ENCODE peak calls at places on chromosomes 16 and 17, in nine cellular contexts. One of them, this sample, is unnamed.

GRCh38 chr17:57009737-57010445 is 32.0 kb downstream of the SCPEP1 start:
- DNase-seq in tibial nerve: no peak
- DNase-seq in H54: peak
- DNase-seq in lower leg skin: peak
- DNase-seq in stomach: peak
- DNase-seq in sigmoid colon: no peak
- DNase-seq in IMR-90: peak
- DNase-seq in GM12891: peak
- DNase-seq in prostate gland: peak
- DNase-seq in this sample: no peak

GRCh38 chr17:49101054-49101534 is 31.5 kb upstream of the B4GALNT2 start:
- DNase-seq in tibial nerve: no peak
- DNase-seq in H54: peak
- DNase-seq in lower leg skin: peak
- DNase-seq in stomach: peak
- DNase-seq in sigmoid colon: no peak
- DNase-seq in IMR-90: peak
- DNase-seq in GM12891: no peak
- DNase-seq in prostate gland: peak
- DNase-seq in this sample: no peak

GRCh38 chr17:32546031-32546444 is 59.2 kb downstream of the CDK5R1 start:
- DNase-seq in tibial nerve: no peak
- DNase-seq in H54: no peak
- DNase-seq in lower leg skin: no peak
- DNase-seq in stomach: no peak
- DNase-seq in sigmoid colon: no peak
- DNase-seq in IMR-90: no peak
- DNase-seq in GM12891: no peak
- DNase-seq in prostate gland: no peak
- DNase-seq in this sample: no peak

GRCh38 chr17:41551370-41551769 is 20.5 kb downstream of the KRT9 start:
- DNase-seq in tibial nerve: no peak
- DNase-seq in H54: no peak
- DNase-seq in lower leg skin: no peak
- DNase-seq in stomach: no peak
- DNase-seq in sigmoid colon: no peak
- DNase-seq in IMR-90: peak
- DNase-seq in GM12891: no peak
- DNase-seq in prostate gland: no peak
- DNase-seq in this sample: no peak

GRCh38 chr16:57084996-57085395 is 7.4 kb upstream of the CPNE2 start:
- DNase-seq in tibial nerve: no peak
- DNase-seq in H54: no peak
- DNase-seq in lower leg skin: no peak
- DNase-seq in stomach: no peak
- DNase-seq in sigmoid colon: no peak
- DNase-seq in IMR-90: no peak
- DNase-seq in GM12891: no peak
- DNase-seq in prostate gland: no peak
- DNase-seq in this sample: no peak

GRCh38 chr16:84567446-84567962 is 50.4 kb downstream of the COTL1 start:
- DNase-seq in tibial nerve: no peak
- DNase-seq in H54: no peak
- DNase-seq in lower leg skin: no peak
- DNase-seq in stomach: no peak
- DNase-seq in sigmoid colon: no peak
- DNase-seq in IMR-90: no peak
- DNase-seq in GM12891: no peak
- DNase-seq in prostate gland: no peak
- DNase-seq in this sample: no peak

GRCh38 chr16:4172070-4172469 is 55.8 kb upstream of the ADCY9 start:
- DNase-seq in tibial nerve: no peak
- DNase-seq in H54: peak
- DNase-seq in lower leg skin: no peak
- DNase-seq in stomach: no peak
- DNase-seq in sigmoid colon: no peak
- DNase-seq in IMR-90: peak
- DNase-seq in GM12891: no peak
- DNase-seq in prostate gland: no peak
- DNase-seq in this sample: no peak

GRCh38 chr17:48998557-48999440 is 1.6 kb downstream of the IGF2BP1 start:
- DNase-seq in tibial nerve: no peak
- DNase-seq in H54: no peak
- DNase-seq in lower leg skin: no peak
- DNase-seq in stomach: no peak
- DNase-seq in sigmoid colon: no peak
- DNase-seq in IMR-90: peak
- DNase-seq in GM12891: no peak
- DNase-seq in prostate gland: no peak
- DNase-seq in this sample: no peak

GRCh38 chr17:82924812-82925211 is 85.0 kb upstream of the ZNF750 start:
- DNase-seq in tibial nerve: no peak
- DNase-seq in H54: no peak
- DNase-seq in lower leg skin: no peak
- DNase-seq in stomach: no peak
- DNase-seq in sigmoid colon: no peak
- DNase-seq in IMR-90: no peak
- DNase-seq in GM12891: no peak
- DNase-seq in prostate gland: no peak
- DNase-seq in this sample: no peak

GRCh38 chr17:62739666-62740065 is 68.4 kb downstream of the MARCHF10 start:
- DNase-seq in tibial nerve: no peak
- DNase-seq in H54: no peak
- DNase-seq in lower leg skin: no peak
- DNase-seq in stomach: no peak
- DNase-seq in sigmoid colon: no peak
- DNase-seq in IMR-90: no peak
- DNase-seq in GM12891: no peak
- DNase-seq in prostate gland: no peak
- DNase-seq in this sample: no peak

GRCh38 chr16:19040400-19040799 is 27.0 kb upstream of the COQ7 start:
- DNase-seq in tibial nerve: no peak
- DNase-seq in H54: no peak
- DNase-seq in lower leg skin: no peak
- DNase-seq in stomach: no peak
- DNase-seq in sigmoid colon: no peak
- DNase-seq in IMR-90: no peak
- DNase-seq in GM12891: no peak
- DNase-seq in prostate gland: no peak
- DNase-seq in this sample: no peak

GRCh38 chr16:81863630-81864352 is 84.7 kb downstream of the PLCG2 start:
- DNase-seq in tibial nerve: no peak
- DNase-seq in H54: no peak
- DNase-seq in lower leg skin: no peak
- DNase-seq in stomach: no peak
- DNase-seq in sigmoid colon: no peak
- DNase-seq in IMR-90: no peak
- DNase-seq in GM12891: peak
- DNase-seq in prostate gland: no peak
- DNase-seq in this sample: peak

GRCh38 chr16:81861915-81862314 is 82.8 kb downstream of the PLCG2 start:
- DNase-seq in tibial nerve: no peak
- DNase-seq in H54: no peak
- DNase-seq in lower leg skin: no peak
- DNase-seq in stomach: no peak
- DNase-seq in sigmoid colon: no peak
- DNase-seq in IMR-90: no peak
- DNase-seq in GM12891: no peak
- DNase-seq in prostate gland: no peak
- DNase-seq in this sample: no peak

GRCh38 chr16:81866820-81867440 is 87.8 kb downstream of the PLCG2 start:
- DNase-seq in tibial nerve: no peak
- DNase-seq in H54: no peak
- DNase-seq in lower leg skin: peak
- DNase-seq in stomach: peak
- DNase-seq in sigmoid colon: no peak
- DNase-seq in IMR-90: no peak
- DNase-seq in GM12891: no peak
- DNase-seq in prostate gland: no peak
- DNase-seq in this sample: no peak

GRCh38 chr16:81861503-81861902 is 82.4 kb downstream of the PLCG2 start:
- DNase-seq in tibial nerve: no peak
- DNase-seq in H54: peak
- DNase-seq in lower leg skin: no peak
- DNase-seq in stomach: no peak
- DNase-seq in sigmoid colon: no peak
- DNase-seq in IMR-90: no peak
- DNase-seq in GM12891: no peak
- DNase-seq in prostate gland: no peak
- DNase-seq in this sample: no peak

DNA sequence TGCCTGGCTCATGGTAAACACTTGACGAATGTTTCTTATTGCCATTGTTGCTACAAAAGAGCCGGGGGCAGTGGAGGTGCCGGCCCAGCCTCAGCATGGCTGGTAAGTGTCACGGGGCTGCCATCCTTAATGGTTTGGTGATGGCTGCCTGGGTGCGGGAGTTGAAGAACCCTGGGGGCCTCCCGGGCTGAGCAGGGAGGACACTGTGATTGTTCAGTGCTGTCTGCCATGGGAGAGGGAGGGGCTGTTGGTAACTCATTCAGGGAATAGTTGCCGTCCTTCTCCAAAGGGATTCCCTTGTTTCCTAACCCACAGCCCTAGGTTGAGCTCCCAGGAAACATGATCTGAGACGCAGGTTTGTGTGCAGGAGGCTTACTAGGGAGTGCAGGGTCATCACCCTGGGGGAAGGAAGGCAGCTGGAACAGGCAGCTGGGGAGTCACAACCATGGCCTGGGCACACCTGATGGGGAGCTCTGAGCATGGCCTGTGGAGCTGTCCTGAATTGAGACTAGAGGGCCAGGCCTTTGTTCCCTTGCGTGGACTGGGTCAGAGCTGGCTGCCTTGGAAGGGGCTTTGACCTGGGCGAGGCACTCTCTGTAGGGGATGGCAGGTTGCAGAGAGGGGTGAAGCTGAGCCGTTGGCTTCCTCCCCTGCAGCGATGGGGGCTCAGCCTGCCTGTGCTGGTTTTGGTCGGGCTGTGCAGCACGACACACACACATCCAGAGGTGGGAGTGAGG is 85.7 kb downstream of the PLCG2 start:
- DNase-seq in tibial nerve: no peak
- DNase-seq in H54: no peak
- DNase-seq in lower leg skin: no peak
- DNase-seq in stomach: no peak
- DNase-seq in sigmoid colon: no peak
- DNase-seq in IMR-90: no peak
- DNase-seq in GM12891: no peak
- DNase-seq in prostate gland: no peak
- DNase-seq in this sample: no peak
- TF ChIP-seq POLR2A in tibial nerve: no peak
- TF ChIP-seq POLR2A in H54: no peak
- TF ChIP-seq POLR2A in lower leg skin: no peak
- TF ChIP-seq POLR2A in stomach: no peak
- TF ChIP-seq POLR2A in sigmoid colon: no peak
- TF ChIP-seq POLR2A in IMR-90: no peak
- TF ChIP-seq POLR2A in GM12891: no peak
- TF ChIP-seq POLR2A in prostate gland: no peak
- TF ChIP-seq POLR2A in this sample: no peak

DNA sequence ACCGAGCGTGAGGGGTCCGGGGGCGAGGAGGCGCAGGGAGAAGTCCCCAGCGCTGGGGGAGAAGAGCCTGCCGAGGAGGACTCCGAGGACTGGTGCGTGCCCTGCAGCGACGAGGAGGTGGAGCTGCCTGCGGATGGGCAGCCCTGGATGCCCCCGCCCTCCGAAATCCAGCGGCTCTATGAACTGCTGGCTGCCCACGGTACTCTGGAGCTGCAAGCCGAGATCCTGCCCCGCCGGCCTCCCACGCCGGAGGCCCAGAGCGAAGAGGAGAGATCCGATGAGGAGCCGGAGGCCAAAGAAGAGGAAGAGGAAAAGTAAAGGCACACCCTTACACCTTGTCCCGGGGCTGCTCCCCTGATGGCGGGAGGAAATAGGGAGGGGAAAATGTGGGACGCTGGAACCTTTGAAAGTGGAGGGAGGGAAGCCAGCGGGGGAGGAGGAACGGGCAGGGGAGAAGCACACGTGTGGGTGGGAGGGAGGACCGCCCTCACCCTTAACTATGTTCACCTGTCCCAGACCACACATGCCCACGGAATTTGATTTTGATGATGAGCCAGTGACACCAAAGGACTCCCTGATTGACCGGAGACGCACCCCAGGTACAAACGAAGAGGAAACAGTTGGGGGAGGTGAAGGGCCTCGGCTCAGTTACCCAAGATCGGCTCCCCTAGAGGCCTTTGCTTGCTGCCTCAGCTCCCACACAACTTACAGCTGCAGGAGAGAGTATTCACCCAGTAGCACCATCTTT is 916 bp downstream of the PAGR1 start:
- DNase-seq in tibial nerve: peak
- DNase-seq in H54: no peak
- DNase-seq in lower leg skin: no peak
- DNase-seq in stomach: peak
- DNase-seq in sigmoid colon: peak
- DNase-seq in IMR-90: peak
- DNase-seq in GM12891: peak
- DNase-seq in prostate gland: peak
- DNase-seq in this sample: peak
- TF ChIP-seq POLR2A in tibial nerve: no peak
- TF ChIP-seq POLR2A in H54: peak
- TF ChIP-seq POLR2A in lower leg skin: no peak
- TF ChIP-seq POLR2A in stomach: no peak
- TF ChIP-seq POLR2A in sigmoid colon: no peak
- TF ChIP-seq POLR2A in IMR-90: no peak
- TF ChIP-seq POLR2A in GM12891: no peak
- TF ChIP-seq POLR2A in prostate gland: peak
- TF ChIP-seq POLR2A in this sample: no peak

GRCh38 chr16:70577256-70577698 is 53.7 kb downstream of the SF3B3 start:
- DNase-seq in tibial nerve: peak
- DNase-seq in H54: peak
- DNase-seq in lower leg skin: no peak
- DNase-seq in stomach: no peak
- DNase-seq in sigmoid colon: peak
- DNase-seq in IMR-90: peak
- DNase-seq in GM12891: no peak
- DNase-seq in prostate gland: no peak
- DNase-seq in this sample: no peak
- TF ChIP-seq POLR2A in tibial nerve: no peak
- TF ChIP-seq POLR2A in H54: no peak
- TF ChIP-seq POLR2A in lower leg skin: no peak
- TF ChIP-seq POLR2A in stomach: no peak
- TF ChIP-seq POLR2A in sigmoid colon: no peak
- TF ChIP-seq POLR2A in IMR-90: no peak
- TF ChIP-seq POLR2A in GM12891: no peak
- TF ChIP-seq POLR2A in prostate gland: no peak
- TF ChIP-seq POLR2A in this sample: no peak

DNA sequence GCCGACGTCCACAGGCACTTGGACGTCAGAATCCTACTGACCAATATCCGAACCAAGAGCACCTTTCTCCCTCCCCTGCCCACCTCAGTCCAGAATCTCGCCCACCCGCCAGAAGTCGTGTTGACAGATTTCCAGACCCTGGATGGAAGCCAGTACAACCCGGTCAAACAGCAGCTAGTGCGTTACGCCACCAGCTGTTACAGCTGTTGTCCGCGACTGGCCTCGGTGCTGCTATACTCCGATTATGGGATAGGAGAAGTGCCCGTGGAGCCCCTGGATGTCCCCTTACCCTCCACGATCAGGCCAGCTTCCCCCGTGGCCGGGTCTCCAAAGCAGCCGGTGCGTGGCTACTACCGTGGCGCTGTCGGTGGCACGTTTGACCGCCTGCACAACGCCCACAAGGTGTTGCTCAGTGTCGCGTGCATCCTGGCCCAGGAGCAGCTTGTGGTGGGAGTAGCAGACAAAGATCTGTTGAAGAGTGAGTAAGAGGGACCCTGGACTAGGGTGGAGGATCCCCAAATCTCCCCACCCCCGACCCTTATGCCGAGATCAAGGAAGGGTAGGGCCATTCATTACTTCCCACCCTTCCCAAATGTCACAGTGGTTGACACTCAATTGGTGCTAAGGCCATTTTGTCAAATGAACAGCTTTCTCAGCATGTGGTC is 1.0 kb downstream of the COASY start:
- DNase-seq in tibial nerve: no peak
- DNase-seq in H54: no peak
- DNase-seq in lower leg skin: no peak
- DNase-seq in stomach: no peak
- DNase-seq in sigmoid colon: no peak
- DNase-seq in IMR-90: peak
- DNase-seq in GM12891: no peak
- DNase-seq in prostate gland: no peak
- DNase-seq in this sample: no peak
- TF ChIP-seq POLR2A in tibial nerve: no peak
- TF ChIP-seq POLR2A in H54: no peak
- TF ChIP-seq POLR2A in lower leg skin: no peak
- TF ChIP-seq POLR2A in stomach: no peak
- TF ChIP-seq POLR2A in sigmoid colon: no peak
- TF ChIP-seq POLR2A in IMR-90: no peak
- TF ChIP-seq POLR2A in GM12891: no peak
- TF ChIP-seq POLR2A in prostate gland: no peak
- TF ChIP-seq POLR2A in this sample: no peak

This sample was measured in GM12892.